ENCODE peak calls at places on chromosomes 2 and 18, in ten cellular contexts. H, A, F, X, T, Z, L, M, S and J are unnamed samples.

GRCh38 chr2:234708091-234708683 is 211.3 kb upstream of the ARL4C start:
- DNase-seq in Z (no peak), M (no peak), T (no peak), S (no peak), L (no peak), F (no peak), H (no peak), X (no peak), A (no peak), J (peak)

GRCh38 chr2:102137138-102137537 is 5.4 kb upstream of the IL1R1 start:
- DNase-seq in S (no peak), L (no peak), T (peak), X (no peak), Z (no peak), M (no peak), A (no peak), H (no peak), F (no peak), J (no peak)

GRCh38 chr2:29225814-29226213 is 110.6 kb downstream of the CLIP4 start:
- DNase-seq in A (no peak), H (no peak), X (no peak), T (no peak), L (no peak), F (no peak), S (no peak), M (peak), Z (no peak), J (no peak)

GRCh38 chr18:45920367-45920766 is 46.8 kb downstream of the EPG5 start:
- DNase-seq in S (no peak), X (no peak), F (no peak), M (peak), Z (peak), H (peak), T (peak), A (peak), L (no peak), J (peak)

GRCh38 chr2:224983719-224984388 is 58.4 kb downstream of the DOCK10 start:
- DNase-seq in F (no peak), H (no peak), M (no peak), T (no peak), Z (peak), X (no peak), S (no peak), L (no peak), A (no peak), J (peak)

GRCh38 chr2:23134726-23135125 is 250.3 kb upstream of the KLHL29 start:
- DNase-seq in A (no peak), F (no peak), H (no peak), Z (no peak), T (no peak), L (no peak), S (no peak), M (no peak), X (no peak), J (no peak)

GRCh38 chr2:38601463-38602135 is 1.1 kb downstream of the HNRNPLL start:
- DNase-seq in X (no peak), H (no peak), A (no peak), T (no peak), L (no peak), M (no peak), Z (peak), S (no peak), F (peak), J (peak)

GRCh38 chr2:112784199-112785189 is at the start of gene IL1A:
- DNase-seq in X (no peak), H (no peak), S (no peak), F (no peak), A (no peak), L (no peak), M (no peak), T (peak), Z (peak), J (no peak)

GRCh38 chr2:203582468-203582867 is 47.4 kb upstream of the RAPH1 start:
- DNase-seq in S (no peak), M (no peak), L (no peak), H (no peak), Z (peak), F (no peak), T (peak), A (no peak), X (no peak), J (no peak)

GRCh38 chr2:115483631-115484030 is 1041.2 kb downstream of the DPP10 start:
- DNase-seq in H (no peak), A (no peak), T (no peak), S (no peak), X (no peak), M (no peak), Z (no peak), F (no peak), L (no peak), J (no peak)

GRCh38 chr18:42187611-42188378 is 232.8 kb downstream of the PIK3C3 start:
- DNase-seq in L (no peak), S (no peak), T (peak), X (peak), M (no peak), F (no peak), H (no peak), A (no peak), Z (no peak), J (no peak)

GRCh38 chr2:144357623-144358400 is 162.1 kb downstream of the ZEB2 start:
- DNase-seq in T (peak), S (peak), A (no peak), Z (peak), H (no peak), X (no peak), L (peak), F (no peak), M (no peak), J (peak)

GRCh38 chr18:3305933-3306332 is 44.0 kb downstream of the MYL12B start:
- DNase-seq in A (no peak), F (no peak), S (no peak), T (peak), H (no peak), Z (peak), M (no peak), X (no peak), L (no peak), J (no peak)

GRCh38 chr2:27496357-27497287 is at the start of gene GCKR:
- DNase-seq in A (peak), F (no peak), S (no peak), H (no peak), T (peak), Z (peak), L (no peak), X (no peak), M (no peak), J (peak)

GRCh38 chr2:225615514-225615913 is 216.0 kb downstream of the NYAP2 start:
- DNase-seq in X (no peak), S (no peak), M (no peak), T (peak), H (no peak), A (no peak), F (no peak), L (no peak), Z (no peak), J (no peak)

GRCh38 chr2:202530038-202530437 is 104.7 kb upstream of the FAM117B start:
- DNase-seq in A (no peak), L (no peak), T (no peak), X (no peak), H (no peak), S (no peak), M (no peak), Z (no peak), F (no peak), J (no peak)

GRCh38 chr2:179226961-179227259 is 37.7 kb downstream of the SESTD1 start:
- DNase-seq in L (no peak), M (no peak), S (no peak), T (no peak), A (no peak), F (no peak), Z (no peak), H (no peak), X (no peak), J (no peak)

GRCh38 chr2:96082211-96083063 is 33.9 kb downstream of the ADRA2B start:
- DNase-seq in Z (no peak), A (no peak), L (no peak), M (no peak), T (no peak), H (no peak), F (no peak), X (no peak), S (no peak), J (no peak)

GRCh38 chr2:74233648-74234047 is 35.2 kb downstream of the MTHFD2 start:
- DNase-seq in X (no peak), A (peak), L (no peak), T (no peak), Z (no peak), S (no peak), H (no peak), M (no peak), F (no peak), J (no peak)

GRCh38 chr18:54734059-54734458 is 94.2 kb upstream of the RAB27B start:
- DNase-seq in A (no peak), M (no peak), H (no peak), F (no peak), S (peak), T (peak), L (peak), Z (peak), X (no peak), J (peak)

GRCh38 chr2:203650860-203651613 is 55.4 kb upstream of the CD28 start:
- DNase-seq in A (peak), Z (peak), L (no peak), F (peak), H (no peak), S (no peak), T (peak), M (no peak), X (no peak), J (peak)

GRCh38 chr2:102599486-102599885 is 19.9 kb upstream of the SLC9A2 start:
- DNase-seq in F (no peak), T (no peak), X (no peak), Z (no peak), H (no peak), A (no peak), M (no peak), L (no peak), S (no peak), J (no peak)

GRCh38 chr18:79789901-79790885 is 7.5 kb upstream of the KCNG2 start:
- DNase-seq in H (no peak), Z (no peak), X (no peak), L (no peak), T (no peak), S (no peak), A (no peak), F (no peak), M (peak), J (no peak)

GRCh38 chr18:68150976-68151375 is 563.9 kb downstream of the TMX3 start:
- DNase-seq in S (no peak), H (no peak), T (peak), M (no peak), F (no peak), X (no peak), A (no peak), L (no peak), Z (no peak), J (no peak)

GRCh38 chr2:149877064-149877463 is 289.5 kb upstream of the MMADHC start:
- DNase-seq in S (no peak), F (no peak), A (no peak), X (no peak), T (no peak), M (no peak), H (no peak), L (no peak), Z (no peak), J (no peak)

GRCh38 chr2:176001281-176001902 is 675 bp downstream of the LNPK start:
- DNase-seq in M (peak), L (no peak), T (peak), Z (peak), S (no peak), H (peak), X (peak), F (peak), A (peak), J (peak)

GRCh38 chr2:15730545-15731212 is 139.0 kb downstream of the DDX1 start:
- DNase-seq in F (no peak), H (peak), M (peak), Z (peak), S (peak), T (peak), L (peak), A (peak), X (no peak), J (peak)

GRCh38 chr2:3293221-3293620 is 84.4 kb downstream of the EIPR1 start:
- DNase-seq in H (no peak), S (no peak), Z (no peak), F (no peak), X (no peak), A (peak), M (peak), L (no peak), T (no peak), J (no peak)

GRCh38 chr2:62556082-62556481 is 50.1 kb upstream of the TMEM17 start:
- DNase-seq in S (no peak), M (no peak), F (no peak), L (no peak), Z (no peak), T (no peak), X (no peak), H (no peak), A (no peak), J (no peak)

GRCh38 chr18:13139885-13140450 is 78.6 kb upstream of the LDLRAD4 start:
- DNase-seq in Z (no peak), F (no peak), M (no peak), T (no peak), A (no peak), H (no peak), X (peak), L (no peak), S (no peak), J (no peak)

GRCh38 chr2:12269041-12269972 is 447.4 kb upstream of the TRIB2 start:
- DNase-seq in Z (no peak), M (no peak), S (no peak), T (no peak), X (no peak), L (no peak), F (no peak), A (no peak), H (no peak), J (no peak)

GRCh38 chr2:20576598-20577115 is 74.2 kb downstream of the HS1BP3 start:
- DNase-seq in X (no peak), M (no peak), T (no peak), A (no peak), Z (no peak), H (no peak), L (no peak), F (peak), S (no peak), J (no peak)

GRCh38 chr2:66897676-66898280 is 462.9 kb downstream of the MEIS1 start:
- DNase-seq in Z (peak), A (no peak), L (no peak), T (no peak), H (no peak), S (no peak), F (no peak), X (no peak), M (no peak), J (no peak)

GRCh38 chr2:37318401-37318800 is 6.2 kb downstream of the PRKD3 start:
- DNase-seq in H (no peak), X (no peak), M (no peak), L (no peak), F (peak), S (peak), Z (peak), T (peak), A (no peak), J (peak)

GRCh38 chr2:217626926-217627325 is 375.9 kb downstream of the TNS1 start:
- DNase-seq in F (peak), Z (no peak), A (no peak), X (no peak), L (no peak), S (no peak), M (no peak), H (no peak), T (no peak), J (no peak)

GRCh38 chr18:22342625-22343024 is 75.1 kb downstream of the CTAGE1 start:
- DNase-seq in T (peak), H (no peak), F (no peak), M (no peak), Z (peak), A (peak), L (peak), S (no peak), X (no peak), J (peak)

GRCh38 chr2:153891061-153891460 is 19.3 kb downstream of the GALNT13 start:
- DNase-seq in H (no peak), L (no peak), S (no peak), T (no peak), M (no peak), F (no peak), A (no peak), X (no peak), Z (no peak), J (no peak)

GRCh38 chr2:29260151-29260772 is 145.0 kb downstream of the CLIP4 start:
- DNase-seq in L (no peak), A (no peak), Z (peak), F (no peak), S (no peak), T (peak), M (no peak), X (no peak), H (no peak), J (peak)

DNA sequence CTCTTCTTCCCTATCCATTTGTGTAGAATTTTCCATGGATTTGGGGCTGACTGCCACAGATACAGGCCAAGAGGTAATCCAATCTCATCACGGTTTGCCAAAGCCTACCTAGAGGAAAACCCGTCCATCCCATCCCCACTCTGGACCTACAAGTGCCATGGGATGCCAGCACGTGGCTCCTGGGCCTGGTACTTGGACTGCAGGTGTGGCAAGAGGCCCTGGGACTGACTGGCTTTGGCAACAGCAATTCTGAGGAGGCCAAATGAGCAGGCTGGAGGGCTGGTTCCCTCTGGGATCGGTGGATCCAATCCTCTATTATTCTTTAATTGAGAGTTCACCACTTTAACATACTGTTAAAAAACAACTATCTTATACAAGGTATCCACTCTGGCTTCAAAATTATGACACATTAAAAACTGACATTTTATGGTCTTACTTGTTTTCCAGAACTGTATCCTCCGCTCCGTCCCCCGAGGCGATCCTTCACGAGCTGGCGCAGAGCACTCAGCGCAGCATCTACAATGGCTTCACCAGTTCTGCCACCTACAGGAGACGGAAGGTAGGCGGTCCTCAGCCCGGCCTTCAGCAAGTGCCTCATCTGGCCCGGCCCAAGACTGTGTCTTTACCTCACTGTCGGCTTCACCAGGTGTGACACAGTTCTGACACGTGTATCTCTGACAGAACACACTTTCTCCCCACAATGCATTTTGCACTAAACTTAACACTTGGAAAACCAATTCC is 19.8 kb downstream of the PDIA6 start:
- DNase-seq in M (no peak), L (no peak), Z (no peak), F (no peak), T (no peak), S (no peak), X (peak), A (no peak), H (no peak), J (no peak)
- TF ChIP-seq CTCF in M (no peak), L (peak), Z (no peak), F (peak), T (no peak), S (no peak), X (peak), A (no peak), H (no peak), J (no peak)

GRCh38 chr2:44768438-44769236 is 172.9 kb upstream of the SIX3 start:
- DNase-seq in X (peak), A (no peak), L (no peak), F (no peak), M (no peak), H (no peak), S (no peak), T (no peak), Z (no peak), J (peak)
- H3K4me3 ChIP-seq in X (peak), A (no peak), L (no peak), F (no peak), M (no peak), H (peak), S (no peak), T (no peak), Z (no peak), J (no peak)

GRCh38 chr2:152594022-152594712 is 123.1 kb downstream of the PRPF40A start:
- DNase-seq in Z (no peak), H (no peak), F (peak), A (no peak), L (no peak), T (peak), X (no peak), M (peak), S (no peak), J (no peak)
- TF ChIP-seq CTCF in Z (no peak), H (no peak), F (no peak), A (no peak), L (no peak), T (no peak), X (no peak), M (no peak), S (no peak), J (no peak)

DNA sequence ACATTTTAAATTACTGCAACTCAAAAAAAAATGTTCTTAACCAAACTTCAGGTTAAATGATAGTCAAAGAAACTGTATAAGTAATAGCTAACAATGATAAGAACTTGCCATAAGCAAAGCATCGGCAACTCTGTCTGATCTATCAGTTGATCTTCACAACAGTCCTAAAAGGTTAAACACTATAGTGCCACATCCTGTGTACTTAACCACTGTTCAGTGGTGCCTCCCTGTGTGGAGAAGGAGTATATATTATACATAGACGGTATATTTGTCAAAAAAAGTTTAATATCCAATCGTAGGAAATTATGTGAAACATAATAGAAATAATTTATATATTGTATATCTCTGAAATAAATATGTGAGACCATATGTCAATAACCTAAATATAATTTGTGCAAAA is 13.0 kb downstream of the DTNA start:
- DNase-seq in Z (no peak), H (no peak), T (no peak), A (no peak), X (no peak), M (no peak), F (no peak), L (no peak), S (no peak), J (peak)
- H3K4me3 ChIP-seq in Z (no peak), H (no peak), T (no peak), A (no peak), X (no peak), M (no peak), F (no peak), L (no peak), S (no peak), J (no peak)